ENCODE peak calls at places on chromosomes 13 and 19, in five cellular contexts. S is tibial nerve, N is astrocyte, G is uterus, K is PC-9. B is an unnamed sample.

GRCh38 chr13:110627761-110628476 is 12.6 kb downstream of the NAXD start:
- DNase-seq in N (no peak), G (no peak), K (no peak), S (no peak), B (no peak)

GRCh38 chr13:50152224-50152623 is 137.0 kb downstream of the KCNRG start:
- DNase-seq in K (no peak), G (no peak), N (no peak), S (no peak), B (no peak)

GRCh38 chr13:64640002-64640401 is 2590.1 kb downstream of the PCDH9 start:
- DNase-seq in K (no peak), S (no peak), G (no peak), N (no peak), B (peak; percentile 62)

GRCh38 chr13:102091231-102091630 is 310.6 kb downstream of the FGF14 start:
- DNase-seq in K (no peak), N (no peak), S (no peak), G (no peak), B (peak; percentile 25)

GRCh38 chr19:36837902-36838783 is at the start of gene ZNF790:
- DNase-seq in N (peak; percentile 88), K (peak; percentile 80), S (peak; percentile 86), G (peak; percentile 86), B (peak; percentile 82)

GRCh38 chr19:3687393-3687773 is 12.9 kb downstream of the PIP5K1C start:
- DNase-seq in S (no peak), G (no peak), K (no peak), N (no peak), B (no peak)

GRCh38 chr13:85985791-85986190 is 186.6 kb upstream of the SLITRK6 start:
- DNase-seq in S (no peak), K (no peak), G (no peak), N (peak; percentile 42), B (peak; percentile 81)

GRCh38 chr13:97417698-97418097 is 16.3 kb upstream of the RAP2A start:
- DNase-seq in K (no peak), S (no peak), N (no peak), G (no peak), B (no peak)

GRCh38 chr13:114078501-114079451 is 53.6 kb downstream of the RASA3 start:
- DNase-seq in N (peak; percentile 92), K (peak; percentile 90), G (peak; percentile 61), S (no peak), B (peak; percentile 87)

GRCh38 chr19:48826606-48827020 is 9.7 kb downstream of the HSD17B14 start:
- DNase-seq in N (no peak), K (no peak), S (no peak), G (no peak), B (no peak)

GRCh38 chr19:35045667-35046300 is 4.3 kb downstream of the HPN start:
- DNase-seq in N (no peak), S (no peak), K (peak; percentile 46), G (no peak), B (no peak)

GRCh38 chr19:42657551-42657950 is 62.8 kb upstream of the CEACAM8 start:
- DNase-seq in S (no peak), K (no peak), G (no peak), N (peak; percentile 8), B (peak; percentile 41)

GRCh38 chr19:17836530-17836929 is 11.3 kb downstream of the JAK3 start:
- DNase-seq in S (no peak), G (no peak), K (no peak), N (no peak), B (no peak)

GRCh38 chr19:53394974-53395839 is at the start of gene ZNF765:
- DNase-seq in S (peak; percentile 96), N (peak; percentile 78), G (peak; percentile 97), K (peak; percentile 72), B (peak; percentile 74)
- TF ChIP-seq CTCF in S (peak; percentile 77), N (no peak), G (peak; percentile 55), K (peak; percentile 43), B (peak; percentile 61)

GRCh38 chr19:19271828-19272599 is 1.1 kb downstream of the TM6SF2 start:
- DNase-seq in N (no peak), S (no peak), G (no peak), K (no peak), B (no peak)
- H3K4me3 ChIP-seq in N (peak overlapping the region; percentile 46), S (no peak overlapping the region), G (no peak overlapping the region), K (no peak overlapping the region), B (no peak overlapping the region)

DNA sequence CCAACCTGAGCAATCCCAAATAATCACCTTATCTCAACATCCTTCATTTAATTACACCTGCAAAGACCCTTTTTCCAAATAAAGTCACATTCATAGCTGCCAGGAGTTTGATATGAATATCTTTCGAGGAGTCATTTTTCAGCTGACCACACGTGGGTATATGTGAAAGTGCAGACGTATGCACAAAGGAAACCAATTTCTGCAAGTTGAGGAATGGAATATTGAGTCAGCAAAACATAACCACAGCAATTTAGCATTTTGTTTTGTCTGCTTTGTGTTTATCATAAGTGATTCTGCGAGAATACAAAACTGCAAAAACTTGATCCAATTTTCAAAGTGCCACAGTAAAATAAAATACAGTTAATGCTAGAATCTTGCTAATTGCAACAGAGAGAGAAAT is 295.9 kb downstream of the SUCLA2 start:
- DNase-seq in N (peak; percentile 13), S (no peak), K (no peak), G (no peak), B (no peak)
- H3K36me3 ChIP-seq in N (no peaks in the 10 kb centered on the region), S (no peaks in the 10 kb centered on the region), K (no peaks in the 10 kb centered on the region), G (no peaks in the 10 kb centered on the region), B (no peaks in the 10 kb centered on the region)

GRCh38 chr19:5563008-5563431 is 4.7 kb downstream of the TINCR start:
- DNase-seq in K (no peak), S (no peak), G (no peak), N (no peak), B (no peak)
- TF ChIP-seq CTCF in K (no peak), S (no peak), G (no peak), N (no peak), B (no peak)

B was measured in bronchial epithelial cell.